ENCODE peak calls at places on chromosomes 4 and X, in five cellular contexts. P is AG09309, U is heart right ventricle, Q is coronary artery, L is left lung. F is an unnamed sample.

GRCh38 chr4:7719354-7720174 is 220.1 kb downstream of the AFAP1 start:
- DNase-seq in Q (no peak), U (peak), L (peak), P (no peak), F (no peak)

GRCh38 chr4:85681194-85681803 is 206.3 kb downstream of the ARHGAP24 start:
- DNase-seq in L (peak), Q (no peak), U (peak), P (peak), F (peak)

GRCh38 chr4:10098770-10099139 is 17.8 kb downstream of the WDR1 start:
- DNase-seq in Q (no peak), P (no peak), U (no peak), L (no peak), F (peak)

GRCh38 chr4:3792813-3793212 is 26.6 kb downstream of the ADRA2C start:
- DNase-seq in U (no peak), Q (no peak), L (no peak), P (no peak), F (no peak)

GRCh38 chr4:35614120-35614519 is 630.2 kb downstream of the ARAP2 start:
- DNase-seq in L (no peak), U (no peak), Q (no peak), P (no peak), F (no peak)

GRCh38 chrX:154123241-154124219 is 20.5 kb upstream of the OPN1LW start:
- DNase-seq in L (peak), U (peak), Q (no peak), P (no peak), F (peak)

GRCh38 chr4:137861682-137862081 is 329.4 kb upstream of the PCDH18 start:
- DNase-seq in L (no peak), Q (no peak), P (peak), U (no peak), F (no peak)

GRCh38 chr4:16032871-16033505 is 50.8 kb downstream of the PROM1 start:
- DNase-seq in Q (no peak), L (no peak), P (no peak), U (no peak), F (no peak)

GRCh38 chr4:47213106-47213505 is 181.7 kb downstream of the GABRB1 start:
- DNase-seq in L (no peak), Q (no peak), U (no peak), P (no peak), F (no peak)

GRCh38 chr4:38162240-38162784 is 202.1 kb downstream of the PTTG2 start:
- DNase-seq in U (no peak), L (no peak), Q (no peak), P (no peak), F (no peak)

GRCh38 chr4:158624889-158625478 is 46.7 kb downstream of the C4orf46 start:
- DNase-seq in L (no peak), Q (no peak), P (peak), U (peak), F (no peak)

GRCh38 chrX:108464604-108465003 is 25.0 kb downstream of the COL4A5 start:
- DNase-seq in P (no peak), L (no peak), Q (no peak), U (no peak), F (no peak)

DNA sequence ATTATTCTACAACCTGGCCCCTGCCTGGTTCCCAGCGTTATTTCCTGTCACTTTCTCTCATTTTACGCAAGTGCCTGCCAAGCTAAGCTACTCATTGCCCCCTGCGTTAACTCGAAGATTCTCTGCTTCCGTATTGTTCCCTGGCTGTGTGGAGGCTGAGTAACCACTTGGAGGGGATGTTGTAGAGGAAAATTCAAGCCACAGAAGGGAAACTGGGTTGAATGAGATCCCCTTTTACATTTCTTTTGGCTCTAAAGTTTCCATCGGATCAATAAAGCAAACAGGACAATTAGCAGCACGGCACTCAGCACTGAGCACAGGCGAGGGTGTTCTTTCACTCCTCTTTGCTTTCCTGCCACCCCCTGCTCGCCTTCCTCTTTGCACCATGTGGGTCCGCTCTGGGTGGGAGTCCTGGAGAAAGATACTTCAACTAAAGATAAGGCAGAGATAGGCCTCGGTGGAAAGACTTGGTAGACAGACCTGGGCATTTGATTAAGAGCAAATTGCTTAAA is 4.2 kb upstream of the TMSB4X start:
- DNase-seq in L (no peak), U (peak), P (no peak), Q (no peak), F (peak)
- TF ChIP-seq CTCF in L (peak), U (peak), P (peak), Q (peak), F (peak)

DNA sequence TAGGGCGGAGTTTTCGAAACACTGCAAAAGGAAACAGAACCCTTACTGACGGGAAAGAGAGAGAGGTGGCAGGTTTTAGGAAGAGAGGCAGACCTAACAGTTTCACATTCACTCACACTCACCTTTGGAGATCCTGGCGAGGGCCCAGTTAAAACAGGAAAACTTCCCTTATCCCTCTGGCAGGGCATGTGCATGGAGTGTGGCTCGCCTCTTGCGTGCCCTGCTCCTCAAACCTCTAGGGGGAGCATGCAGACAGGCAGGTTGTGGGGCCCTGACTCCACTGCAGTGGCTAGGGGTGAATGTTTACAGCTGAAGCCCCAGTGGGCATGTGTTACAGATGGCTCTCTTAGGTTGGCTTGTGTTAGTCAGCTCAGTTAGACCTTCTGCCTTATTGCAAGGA is 451.5 kb downstream of the UBE2NL start:
- DNase-seq in L (no peak), P (no peak), Q (no peak), U (no peak), F (no peak)
- TF ChIP-seq CTCF in L (no peak), P (no peak), Q (no peak), U (no peak), F (no peak)

GRCh38 chrX:16666541-16666940 is 16.6 kb downstream of the S100G start:
- DNase-seq in L (no peak), P (no peak), U (no peak), Q (no peak), F (no peak)

GRCh38 chrX:16665089-16665488 is 15.1 kb downstream of the S100G start:
- DNase-seq in L (no peak), Q (no peak), P (no peak), U (no peak), F (no peak)

GRCh38 chrX:16662402-16662801 is 12.4 kb downstream of the S100G start:
- DNase-seq in U (no peak), P (no peak), L (no peak), Q (no peak), F (no peak)

GRCh38 chrX:16664626-16665025 is 14.7 kb downstream of the S100G start:
- DNase-seq in Q (no peak), L (no peak), P (no peak), U (no peak), F (no peak)

GRCh38 chrX:16664059-16664458 is 14.1 kb downstream of the S100G start:
- DNase-seq in L (no peak), P (no peak), U (no peak), Q (no peak), F (no peak)
- TF ChIP-seq CTCF in L (no peak), P (peak), U (no peak), Q (no peak), F (no peak)

GRCh38 chrX:146581981-146582712 is 227.4 kb upstream of the CXorf51B start:
- DNase-seq in P (no peak), L (no peak), U (no peak), Q (no peak), F (no peak)
- TF ChIP-seq CTCF in P (no peak), L (no peak), U (no peak), Q (no peak), F (no peak)

DNA sequence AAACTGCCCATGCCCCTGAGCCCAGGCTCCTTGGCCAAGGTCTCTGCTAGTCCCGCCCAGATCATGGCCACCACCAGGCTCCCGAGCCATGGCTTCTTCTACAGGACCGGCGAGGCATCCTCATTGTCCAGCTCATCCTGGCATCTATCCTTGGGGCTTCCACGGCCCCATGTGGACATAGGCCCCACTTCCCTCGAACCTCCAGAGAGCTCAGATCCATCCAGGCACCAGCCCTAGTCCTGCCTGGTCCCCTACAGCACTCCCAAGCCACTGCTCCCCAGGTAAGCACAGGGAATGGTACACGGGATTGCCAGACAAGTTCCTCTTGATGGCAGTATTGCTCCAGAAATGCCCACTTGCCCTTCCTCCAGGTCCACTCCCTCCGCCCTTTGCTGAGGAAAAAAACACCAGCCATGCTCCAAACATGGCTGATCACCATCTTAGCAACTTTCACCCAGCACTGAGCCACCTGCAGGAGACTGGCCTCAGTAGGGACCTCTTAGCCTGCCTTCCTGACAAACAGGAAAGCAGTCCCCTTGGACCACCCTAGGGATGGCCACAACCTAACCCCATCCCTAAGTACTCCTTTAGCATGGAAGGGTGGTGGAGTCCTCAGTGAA is 272.1 kb upstream of the AGTR2 start:
- DNase-seq in U (no peak), L (no peak), P (no peak), Q (no peak), F (no peak)
- TF ChIP-seq CTCF in U (no peak), L (no peak), P (peak), Q (no peak), F (no peak)

DNA sequence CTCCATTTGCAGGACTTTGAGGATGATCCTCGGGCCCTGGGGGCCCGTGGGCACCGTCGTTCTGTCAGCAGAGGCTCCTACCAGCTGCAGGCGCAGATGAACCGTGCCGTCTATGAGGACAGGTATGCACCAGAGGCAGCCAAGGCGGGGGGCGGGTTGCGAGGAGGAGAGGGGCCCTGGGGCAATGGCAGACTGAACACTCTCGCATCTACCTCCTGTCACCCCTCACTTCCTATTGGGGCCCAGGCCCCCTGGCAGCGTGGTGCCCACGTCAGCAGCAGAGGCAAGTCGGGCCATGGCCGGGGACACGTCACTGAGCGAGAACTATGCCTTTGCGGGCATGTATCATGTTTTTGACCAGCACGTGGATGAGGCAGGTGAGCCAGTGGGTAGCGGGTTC is 2.0 kb downstream of the WDR13 start:
- DNase-seq in U (no peak), Q (no peak), P (no peak), L (no peak), F (no peak)
- TF ChIP-seq CTCF in U (no peak), Q (no peak), P (no peak), L (no peak), F (no peak)

GRCh38 chrX:122771933-122772332 is 412.1 kb upstream of the GRIA3 start:
- DNase-seq in Q (no peak), U (no peak), P (no peak), L (no peak), F (no peak)

DNA sequence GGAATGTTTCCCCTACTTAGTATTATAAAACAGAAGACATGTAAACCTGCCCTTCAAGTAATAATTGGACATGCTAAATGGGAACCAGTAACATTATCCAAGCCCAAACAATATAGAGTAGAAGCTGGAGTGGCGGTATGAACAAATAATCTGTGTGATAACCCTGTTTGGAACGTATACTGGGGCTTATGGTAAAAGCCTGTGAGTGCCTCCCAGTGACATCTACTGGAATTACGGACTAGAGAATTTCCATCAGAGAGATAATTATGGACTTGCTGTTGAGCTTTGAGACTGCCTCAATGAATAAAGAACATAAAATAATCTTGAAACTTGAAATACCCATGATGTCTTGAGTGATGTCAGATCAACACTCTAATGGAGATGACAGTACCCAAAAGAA is 406.3 kb upstream of the GRIA3 start:
- DNase-seq in U (no peak), P (no peak), L (no peak), Q (no peak), F (no peak)
- TF ChIP-seq CTCF in U (no peak), P (no peak), L (no peak), Q (no peak), F (no peak)

F was measured in CD14-positive monocyte.